ENCODE peak calls at places on chromosome 4, in four cellular contexts. One of them, this sample, is unnamed.

GRCh38 chr4:168264903-168265302 is 53.6 kb downstream of the DDX60 start:
- DNase-seq in H9: no peak
- DNase-seq in IMR-90: no peak
- DNase-seq in H1: no peak
- DNase-seq in this sample: no peak

GRCh38 chr4:110614173-110614948 is 8.5 kb downstream of the PITX2 start:
- DNase-seq in H9: peak
- DNase-seq in IMR-90: no peak
- DNase-seq in H1: peak
- DNase-seq in this sample: peak

GRCh38 chr4:123476089-123476488 is 79.5 kb downstream of the SPRY1 start:
- DNase-seq in H9: no peak
- DNase-seq in IMR-90: no peak
- DNase-seq in H1: no peak
- DNase-seq in this sample: no peak

GRCh38 chr4:153259679-153260078 is 55.4 kb downstream of the TRIM2 start:
- DNase-seq in H9: no peak
- DNase-seq in IMR-90: no peak
- DNase-seq in H1: no peak
- DNase-seq in this sample: no peak

GRCh38 chr4:39455486-39455885 is 3.2 kb downstream of the RPL9 start:
- DNase-seq in H9: no peak
- DNase-seq in IMR-90: no peak
- DNase-seq in H1: no peak
- DNase-seq in this sample: no peak

GRCh38 chr4:145535202-145535601 is 53.5 kb downstream of the SMAD1 start:
- DNase-seq in H9: no peak
- DNase-seq in IMR-90: no peak
- DNase-seq in H1: no peak
- DNase-seq in this sample: no peak

GRCh38 chr4:59339631-59340030 is 1860.5 kb upstream of the ADGRL3 start:
- DNase-seq in H9: no peak
- DNase-seq in IMR-90: no peak
- DNase-seq in H1: no peak
- DNase-seq in this sample: peak

GRCh38 chr4:184755278-184755677 is 21.4 kb upstream of the CENPU start:
- DNase-seq in H9: no peak
- DNase-seq in IMR-90: peak
- DNase-seq in H1: no peak
- DNase-seq in this sample: no peak

GRCh38 chr4:57131849-57132745 is 21.9 kb upstream of the IGFBP7 start:
- DNase-seq in H9: no peak
- DNase-seq in IMR-90: peak
- DNase-seq in H1: no peak
- DNase-seq in this sample: peak

GRCh38 chr4:140802591-140802990 is 46.4 kb upstream of the TBC1D9 start:
- DNase-seq in H9: no peak
- DNase-seq in IMR-90: no peak
- DNase-seq in H1: no peak
- DNase-seq in this sample: no peak

GRCh38 chr4:8728536-8729407 is 136.2 kb downstream of the CPZ start:
- DNase-seq in H9: peak
- DNase-seq in IMR-90: no peak
- DNase-seq in H1: no peak
- DNase-seq in this sample: no peak

GRCh38 chr4:112288455-112288854 is 2.8 kb upstream of the TIFA start:
- DNase-seq in H9: no peak
- DNase-seq in IMR-90: no peak
- DNase-seq in H1: no peak
- DNase-seq in this sample: no peak

GRCh38 chr4:89616382-89616781 is 220.6 kb downstream of the SNCA start:
- DNase-seq in H9: no peak
- DNase-seq in IMR-90: no peak
- DNase-seq in H1: no peak
- DNase-seq in this sample: no peak

GRCh38 chr4:102586644-102587021 is 85.5 kb downstream of the NFKB1 start:
- DNase-seq in H9: no peak
- DNase-seq in IMR-90: no peak
- DNase-seq in H1: no peak
- DNase-seq in this sample: no peak

GRCh38 chr4:183936574-183937335 is 31.6 kb downstream of the STOX2 start:
- DNase-seq in H9: no peak
- DNase-seq in IMR-90: peak
- DNase-seq in H1: no peak
- DNase-seq in this sample: no peak

GRCh38 chr4:115873048-115873447 is 759.6 kb upstream of the NDST4 start:
- DNase-seq in H9: no peak
- DNase-seq in IMR-90: no peak
- DNase-seq in H1: no peak
- DNase-seq in this sample: no peak

GRCh38 chr4:184293552-184293951 is 75.9 kb upstream of the ENPP6 start:
- DNase-seq in H9: no peak
- DNase-seq in IMR-90: no peak
- DNase-seq in H1: peak
- DNase-seq in this sample: peak

GRCh38 chr4:175034986-175035705 is 117.0 kb downstream of the ADAM29 start:
- DNase-seq in H9: no peak
- DNase-seq in IMR-90: no peak
- DNase-seq in H1: no peak
- DNase-seq in this sample: peak

GRCh38 chr4:72314869-72315268 is 254.2 kb downstream of the ADAMTS3 start:
- DNase-seq in H9: no peak
- DNase-seq in IMR-90: peak
- DNase-seq in H1: no peak
- DNase-seq in this sample: no peak

GRCh38 chr4:89468632-89469031 is 161.0 kb upstream of the GPRIN3 start:
- DNase-seq in H9: no peak
- DNase-seq in IMR-90: no peak
- DNase-seq in H1: no peak
- DNase-seq in this sample: no peak

GRCh38 chr4:622996-623913 is 2.1 kb upstream of the PDE6B start:
- DNase-seq in H9: peak
- DNase-seq in IMR-90: no peak
- DNase-seq in H1: no peak
- DNase-seq in this sample: no peak

GRCh38 chr4:25439913-25440477 is 62.9 kb downstream of the ANAPC4 start:
- DNase-seq in H9: peak
- DNase-seq in IMR-90: peak
- DNase-seq in H1: peak
- DNase-seq in this sample: peak

GRCh38 chr4:39712819-39713607 is 15.1 kb downstream of the UBE2K start:
- DNase-seq in H9: no peak
- DNase-seq in IMR-90: no peak
- DNase-seq in H1: peak
- DNase-seq in this sample: no peak

GRCh38 chr4:38357546-38357945 is 306.5 kb upstream of the KLF3 start:
- DNase-seq in H9: no peak
- DNase-seq in IMR-90: no peak
- DNase-seq in H1: no peak
- DNase-seq in this sample: no peak

GRCh38 chr4:38356686-38357085 is 307.3 kb upstream of the KLF3 start:
- DNase-seq in H9: no peak
- DNase-seq in IMR-90: no peak
- DNase-seq in H1: no peak
- DNase-seq in this sample: no peak

GRCh38 chr4:38354872-38355271 is 309.1 kb upstream of the KLF3 start:
- DNase-seq in H9: no peak
- DNase-seq in IMR-90: no peak
- DNase-seq in H1: no peak
- DNase-seq in this sample: no peak

GRCh38 chr4:38359113-38359512 is 304.9 kb upstream of the KLF3 start:
- DNase-seq in H9: no peak
- DNase-seq in IMR-90: no peak
- DNase-seq in H1: no peak
- DNase-seq in this sample: no peak

DNA sequence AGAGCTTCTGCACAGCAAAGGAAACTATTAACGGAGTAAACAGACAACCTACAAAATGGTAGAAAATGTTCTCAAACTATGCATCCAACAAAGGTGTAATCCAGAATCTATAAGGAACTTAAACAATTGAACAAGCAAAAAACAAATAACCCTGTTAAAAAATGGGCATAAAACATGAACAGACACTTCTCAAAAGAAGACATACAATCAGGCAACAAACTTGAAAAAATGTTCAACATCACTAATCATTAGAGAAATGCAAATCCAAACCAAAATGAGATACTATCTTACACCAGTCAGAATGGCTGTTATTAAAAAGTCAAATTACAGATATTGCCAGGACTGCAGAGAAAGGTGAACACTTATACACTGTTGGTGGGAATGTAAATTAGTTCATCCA is 309.6 kb upstream of the KLF3 start:
- DNase-seq in H9: no peak
- DNase-seq in IMR-90: no peak
- DNase-seq in H1: no peak
- DNase-seq in this sample: no peak
- H4K5ac ChIP-seq in H9: no peak
- H4K5ac ChIP-seq in IMR-90: no peak
- H4K5ac ChIP-seq in H1: no peak
- H4K5ac ChIP-seq in this sample: no peak

GRCh38 chr4:5712931-5713330 is 1.9 kb downstream of the EVC start:
- DNase-seq in H9: no peak
- DNase-seq in IMR-90: no peak
- DNase-seq in H1: no peak
- DNase-seq in this sample: no peak
- H3K23ac ChIP-seq in H9: no peak
- H3K23ac ChIP-seq in IMR-90: peak
- H3K23ac ChIP-seq in H1: no peak
- H3K23ac ChIP-seq in this sample: no peak

GRCh38 chr4:6900956-6901355 is 8.7 kb upstream of the TBC1D14 start:
- DNase-seq in H9: no peak
- DNase-seq in IMR-90: no peak
- DNase-seq in H1: no peak
- DNase-seq in this sample: no peak

GRCh38 chr4:6900181-6900812 is 9.3 kb upstream of the TBC1D14 start:
- DNase-seq in H9: no peak
- DNase-seq in IMR-90: no peak
- DNase-seq in H1: no peak
- DNase-seq in this sample: no peak

GRCh38 chr4:6901669-6902317 is 7.8 kb upstream of the TBC1D14 start:
- DNase-seq in H9: no peak
- DNase-seq in IMR-90: no peak
- DNase-seq in H1: no peak
- DNase-seq in this sample: no peak

GRCh38 chr4:6905501-6905900 is 4.1 kb upstream of the TBC1D14 start:
- DNase-seq in H9: no peak
- DNase-seq in IMR-90: no peak
- DNase-seq in H1: no peak
- DNase-seq in this sample: no peak

DNA sequence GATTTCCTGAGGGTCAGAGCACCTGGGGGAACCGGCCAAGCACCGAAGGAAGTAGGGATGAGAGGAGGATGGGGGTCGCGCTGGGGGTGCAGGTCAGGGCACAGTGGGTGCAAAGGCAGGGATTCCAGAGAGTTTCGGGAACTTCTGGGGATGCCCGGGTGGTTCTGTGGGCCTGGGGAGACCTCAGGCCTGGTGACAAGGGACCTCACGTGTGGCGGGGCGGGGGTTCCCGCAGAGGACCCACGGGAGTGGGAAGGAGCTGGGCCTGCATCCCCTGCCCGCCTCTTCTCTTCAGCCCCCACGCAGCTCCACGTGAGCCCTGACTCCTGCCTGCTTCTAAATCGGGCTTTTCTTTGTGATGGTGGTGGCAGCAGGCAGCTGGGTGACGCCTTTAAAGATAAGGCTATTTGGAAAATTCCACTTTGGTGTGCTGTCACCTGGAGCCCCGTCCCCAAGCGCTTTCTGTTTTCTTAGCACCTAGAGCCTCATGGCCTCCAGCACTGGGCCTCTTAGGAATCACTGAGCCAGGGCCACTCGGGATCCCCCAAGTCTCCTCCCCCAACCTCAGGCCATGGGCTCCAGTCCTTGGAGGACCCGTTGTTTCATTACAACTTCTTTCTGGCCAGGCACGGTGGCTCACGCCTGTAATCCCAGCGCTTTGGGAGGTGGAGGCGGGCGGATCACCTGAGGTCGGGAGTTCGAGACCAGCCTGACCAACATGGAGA is 7.1 kb upstream of the TBC1D14 start:
- DNase-seq in H9: no peak
- DNase-seq in IMR-90: no peak
- DNase-seq in H1: no peak
- DNase-seq in this sample: peak
- H2BK15ac ChIP-seq in H9: no peak
- H2BK15ac ChIP-seq in IMR-90: no peak
- H2BK15ac ChIP-seq in H1: no peak
- H2BK15ac ChIP-seq in this sample: no peak

DNA sequence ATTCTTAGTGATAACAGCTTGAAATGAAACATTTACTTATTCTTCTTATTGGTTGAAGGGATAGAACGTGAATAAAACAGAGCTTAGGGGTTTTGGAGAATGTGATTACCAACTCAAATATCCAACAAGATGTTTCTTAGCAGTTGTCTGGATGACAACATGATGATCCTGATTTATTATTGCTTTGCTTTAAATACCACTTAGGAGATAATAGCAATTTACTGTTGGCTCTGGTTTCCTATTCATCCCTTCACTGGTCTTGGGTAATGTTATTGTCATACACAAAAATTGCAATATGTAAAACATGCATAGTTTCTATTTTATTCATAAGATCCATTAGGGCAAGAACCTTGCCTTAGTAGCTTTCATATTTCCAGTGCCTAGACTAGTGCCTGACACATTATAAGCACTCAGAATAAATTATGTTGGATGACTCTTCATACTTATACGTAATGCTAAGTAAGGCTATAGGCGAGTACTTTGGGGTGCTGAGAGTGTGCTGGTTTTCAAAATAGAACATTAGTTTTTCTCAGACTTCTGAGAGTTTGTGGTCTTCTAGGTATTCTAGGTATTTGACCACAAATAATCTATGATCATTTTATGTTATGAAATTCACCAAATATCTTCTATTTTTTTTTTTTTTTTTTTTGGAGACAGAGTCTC is 58.6 kb upstream of the PGRMC2 start:
- DNase-seq in H9: no peak
- DNase-seq in IMR-90: no peak
- DNase-seq in H1: no peak
- DNase-seq in this sample: no peak
- H4K5ac ChIP-seq in H9: no peak
- H4K5ac ChIP-seq in IMR-90: no peak
- H4K5ac ChIP-seq in H1: no peak
- H4K5ac ChIP-seq in this sample: no peak